ENCODE peak calls at places on chromosomes 13 and 19, in six cellular contexts. T is GM13976; J is CD4-positive, alpha-beta memory T cell; K is neural progenitor cell; R is stimulated activated effector memory CD8-positive, alpha-beta T cell treated with anti-CD3 and anti-CD28 coated beads, Interleukin-12 subunit alpha, Interleukin-12 subunit beta, amount 100 ng/mL, for 72 hours; H is HFF-Myc. I is an unnamed sample.

GRCh38 chr13:74443623-74444022 is 309.4 kb upstream of the KLF12 start:
- DNase-seq in T (no peak), J (no peak), K (no peak), R (no peak), H (peak; percentile 44), I (no peak)

GRCh38 chr19:44303976-44304568 is 753 bp downstream of the ZNF235 start:
- DNase-seq in T (peak; percentile 35), J (no peak), K (peak; percentile 60), R (no peak), H (peak; percentile 17), I (no peak)

GRCh38 chr19:34676697-34677385 is at the start of gene SCGB2B2:
- DNase-seq in T (peak; percentile 54), J (no peak), K (no peak), R (no peak), H (peak; percentile 9), I (no peak)

GRCh38 chr13:113044431-113045114 is 61.0 kb upstream of the F7 start:
- DNase-seq in T (no peak), J (no peak), K (no peak), R (no peak), H (no peak), I (no peak)

GRCh38 chr13:43116242-43116641 is 92.9 kb downstream of the DNAJC15 start:
- DNase-seq in T (no peak), J (no peak), K (no peak), R (no peak), H (no peak), I (no peak)

GRCh38 chr19:55209430-55210119 is at the start of gene PTPRH:
- DNase-seq in T (no peak), J (no peak), K (no peak), R (no peak), H (no peak), I (no peak)

GRCh38 chr19:35868172-35868822 is at the start of gene APLP1:
- DNase-seq in T (peak; percentile 83), J (peak; percentile 50), K (peak; percentile 92), R (peak; percentile 74), H (no peak), I (peak; percentile 23)

GRCh38 chr19:50638576-50638975 is 1.1 kb downstream of the SYT3 start:
- DNase-seq in T (no peak), J (no peak), K (no peak), R (no peak), H (no peak), I (no peak)

GRCh38 chr19:57934820-57935665 is at the start of gene ZNF418:
- DNase-seq in T (peak; percentile 49), J (peak; percentile 46), K (peak; percentile 93), R (no peak), H (peak; percentile 57), I (no peak)

I was measured in MM.1S.